ENCODE peak calls at places on chromosomes 4 and X, in ten cellular contexts. Z is right atrium auricular region; K is A549; B is body of pancreas; J is CD4-positive, alpha-beta T cell; S is cardiac muscle cell; A is right lobe of liver; Q is CD8-positive, alpha-beta memory T cell; R is mammary epithelial cell; N is effector memory CD4-positive, alpha-beta T cell. C is an unnamed sample.

GRCh38 chr4:127995776-127996175 is 30.6 kb downstream of the ABHD18 start:
- DNase-seq in Z (no peak), Q (no peak), J (no peak), K (peak; percentile 26), N (no peak), B (no peak), R (peak; percentile 71), S (no peak), A (no peak), C (peak; percentile 10)

GRCh38 chr4:23945521-23946017 is 55.7 kb upstream of the PPARGC1A start:
- DNase-seq in Q (no peak), B (peak; percentile 58), N (no peak), Z (no peak), S (peak; percentile 79), A (no peak), K (no peak), J (no peak), R (peak; percentile 81), C (peak; percentile 53)

GRCh38 chrX:51496501-51497291 is at the start of gene NUDT11:
- DNase-seq in J (peak; percentile 3), Z (no peak), B (peak; percentile 57), R (peak; percentile 71), A (peak; percentile 41), Q (peak; percentile 12), N (no peak), S (peak; percentile 80), K (peak; percentile 30), C (peak; percentile 69)

GRCh38 chr4:121138014-121138413 is 26.1 kb downstream of the TNIP3 start:
- DNase-seq in Q (no peak), N (no peak), J (no peak), A (no peak), Z (no peak), S (no peak), K (no peak), R (no peak), B (no peak), C (no peak)

GRCh38 chr4:38815879-38816782 is 11.5 kb upstream of the TLR1 start:
- DNase-seq in K (no peak), J (no peak), N (no peak), S (no peak), Q (no peak), Z (no peak), B (peak; percentile 23), R (peak; percentile 75), A (no peak), C (no peak)

GRCh38 chr4:38383646-38384121 is 280.3 kb upstream of the KLF3 start:
- DNase-seq in K (no peak), N (no peak), A (no peak), J (no peak), R (no peak), Z (no peak), Q (no peak), B (no peak), S (no peak), C (no peak)

GRCh38 chrX:56733459-56734046 is 4.5 kb downstream of the NBDY start:
- DNase-seq in Q (peak; percentile 45), A (no peak), S (peak; percentile 51), N (no peak), Z (peak; percentile 71), J (peak; percentile 41), B (peak; percentile 53), R (peak; percentile 62), K (peak; percentile 16), C (peak; percentile 2)

GRCh38 chr4:124902111-124902510 is 189.6 kb upstream of the ANKRD50 start:
- DNase-seq in A (no peak), B (no peak), S (no peak), K (no peak), Z (no peak), R (no peak), Q (no peak), N (no peak), J (no peak), C (no peak)

GRCh38 chr4:74446896-74447295 is 2.0 kb downstream of the AREG start:
- DNase-seq in R (no peak), Z (no peak), S (peak; percentile 38), A (no peak), B (no peak), K (no peak), Q (no peak), J (no peak), N (no peak), C (no peak)

GRCh38 chr4:73603307-73603710 is 16.9 kb downstream of the RASSF6 start:
- DNase-seq in R (peak; percentile 25), J (no peak), A (no peak), K (peak; percentile 51), S (peak; percentile 89), N (no peak), B (peak; percentile 81), Z (no peak), Q (no peak), C (no peak)

GRCh38 chrX:155966876-155967275 is 30.6 kb upstream of the IL9R start:
- DNase-seq in S (no peak), A (no peak), K (peak; percentile 22), Q (peak; percentile 8), R (no peak), Z (no peak), B (no peak), J (no peak), N (no peak), C (no peak)

GRCh38 chr4:84319124-84319523 is 180.0 kb downstream of the NKX6-1 start:
- DNase-seq in Q (no peak), A (peak; percentile 40), B (no peak), R (peak; percentile 1), J (no peak), S (peak; percentile 1), N (no peak), Z (no peak), K (no peak), C (peak; percentile 62)

GRCh38 chrX:38232287-38232686 is 11.6 kb upstream of the SRPX start:
- DNase-seq in Q (no peak), A (no peak), B (no peak), R (peak; percentile 73), S (peak; percentile 69), N (no peak), K (no peak), Z (no peak), J (no peak), C (peak; percentile 20)

GRCh38 chr4:123233409-123233808 is 163.2 kb upstream of the SPRY1 start:
- DNase-seq in B (no peak), N (no peak), Q (no peak), A (no peak), R (no peak), J (no peak), Z (no peak), S (peak; percentile 30), K (no peak), C (no peak)

GRCh38 chr4:38669233-38669632 is 5.2 kb downstream of the KLF3 start:
- DNase-seq in J (no peak), A (no peak), K (no peak), B (no peak), Q (no peak), Z (no peak), S (peak; percentile 53), N (no peak), R (no peak), C (no peak)

GRCh38 chr4:112416464-112416863 is 99.5 kb downstream of the NEUROG2 start:
- DNase-seq in B (no peak), A (no peak), R (peak; percentile 71), Z (no peak), N (no peak), S (no peak), K (no peak), J (no peak), Q (no peak), C (peak; percentile 18)

GRCh38 chrX:130497531-130497930 is 95.7 kb downstream of the RBMX2 start:
- DNase-seq in S (no peak), K (no peak), Q (no peak), N (no peak), B (no peak), R (no peak), A (no peak), Z (no peak), J (no peak), C (no peak)

GRCh38 chr4:7341486-7342222 is 93.1 kb downstream of the PSAPL1 start:
- DNase-seq in K (no peak), Z (no peak), J (no peak), N (no peak), A (no peak), S (no peak), Q (no peak), R (no peak), B (no peak), C (no peak)

GRCh38 chr4:127698789-127699200 is 31.4 kb upstream of the SLC25A31 start:
- DNase-seq in A (no peak), B (no peak), N (no peak), Q (no peak), R (peak; percentile 87), S (peak; percentile 89), K (peak; percentile 19), Z (no peak), J (no peak), C (no peak)

GRCh38 chr4:154744341-154744948 is 645 bp downstream of the LRAT start:
- DNase-seq in S (no peak), K (no peak), B (no peak), Z (no peak), R (no peak), N (no peak), J (no peak), A (no peak), Q (no peak), C (no peak)

GRCh38 chr4:36394352-36394903 is 113.0 kb downstream of the DTHD1 start:
- DNase-seq in N (peak; percentile 44), B (no peak), Z (no peak), A (no peak), S (no peak), K (no peak), R (no peak), Q (peak; percentile 75), J (peak; percentile 40), C (no peak)

GRCh38 chrX:35439042-35439639 is 359.0 kb upstream of the MAGEB16 start:
- DNase-seq in A (no peak), Z (no peak), S (no peak), R (no peak), N (no peak), B (no peak), Q (no peak), J (no peak), K (no peak), C (no peak)
- H3K9me3 ChIP-seq in A (no peaks in the 10 kb centered on the region), Z (no peaks in the 10 kb centered on the region), S (peaks cover 4% of the 10 kb centered on the region), R (no peaks in the 10 kb centered on the region), N (no peaks in the 10 kb centered on the region), B (no peaks in the 10 kb centered on the region), Q (no peaks in the 10 kb centered on the region), J (no peaks in the 10 kb centered on the region), K (no peaks in the 10 kb centered on the region), C (no peaks in the 10 kb centered on the region)

GRCh38 chrX:71607488-71607887 is 10.8 kb downstream of the CXCR3 start:
- DNase-seq in B (no peak), Q (no peak), K (no peak), N (no peak), Z (no peak), R (no peak), S (no peak), J (no peak), A (no peak), C (no peak)
- H3K9me3 ChIP-seq in B (no peaks in the 10 kb centered on the region), Q (no peaks in the 10 kb centered on the region), K (peaks cover 7% of the 10 kb centered on the region), N (no peaks in the 10 kb centered on the region), Z (no peaks in the 10 kb centered on the region), R (peaks cover 8% of the 10 kb centered on the region), S (no peaks in the 10 kb centered on the region), J (no peaks in the 10 kb centered on the region), A (no peaks in the 10 kb centered on the region), C (no peaks in the 10 kb centered on the region)

GRCh38 chrX:45036161-45036560 is 163.2 kb downstream of the KDM6A start:
- DNase-seq in S (no peak), R (no peak), Z (no peak), A (no peak), Q (no peak), K (no peak), J (no peak), N (no peak), B (no peak), C (no peak)
- H3K9me3 ChIP-seq in S (no peaks in the 10 kb centered on the region), R (no peaks in the 10 kb centered on the region), Z (no peaks in the 10 kb centered on the region), A (no peaks in the 10 kb centered on the region), Q (no peaks in the 10 kb centered on the region), K (no peaks in the 10 kb centered on the region), J (no peaks in the 10 kb centered on the region), N (no peaks in the 10 kb centered on the region), B (no peaks in the 10 kb centered on the region), C (no peaks in the 10 kb centered on the region)

GRCh38 chrX:13153796-13154195 is 109.4 kb upstream of the FAM9C start:
- DNase-seq in N (no peak), J (no peak), A (no peak), R (no peak), Q (no peak), B (no peak), S (no peak), K (no peak), Z (no peak), C (peak; percentile 67)
- H3K9me3 ChIP-seq in N (peaks cover 3% of the 10 kb centered on the region), J (no peaks in the 10 kb centered on the region), A (no peaks in the 10 kb centered on the region), R (peaks cover 3% of the 10 kb centered on the region), Q (no peaks in the 10 kb centered on the region), B (no peaks in the 10 kb centered on the region), S (no peaks in the 10 kb centered on the region), K (peaks cover 14% of the 10 kb centered on the region), Z (peaks cover 6% of the 10 kb centered on the region), C (peaks cover 6% of the 10 kb centered on the region)

C was measured in MG63.